ENCODE peak calls at places on chromosomes 16 and 17, in six cellular contexts. G is GM12865, W is stomach, L is cardiac muscle cell, P is B cell, T is RWPE1. Q is an unnamed sample.

GRCh38 chr17:59844884-59845594 is 47.7 kb downstream of the TUBD1 start:
- DNase-seq in G (peak), W (no peak), L (peak), P (no peak), T (no peak), Q (no peak)

GRCh38 chr16:18932243-18932997 is 6.2 kb upstream of the SMG1 start:
- DNase-seq in G (no peak), W (no peak), L (peak), P (no peak), T (no peak), Q (no peak)

GRCh38 chr17:57899822-57900221 is 50.0 kb upstream of the MRPS23 start:
- DNase-seq in G (peak), W (peak), L (no peak), P (no peak), T (no peak), Q (no peak)

GRCh38 chr17:47995241-47995935 is 24.5 kb downstream of the CDK5RAP3 start:
- DNase-seq in G (no peak), W (no peak), L (no peak), P (no peak), T (no peak), Q (no peak)

GRCh38 chr16:66988197-66988788 is at the start of gene CES4A:
- DNase-seq in G (peak), W (no peak), L (peak), P (no peak), T (peak), Q (no peak)

GRCh38 chr17:21358682-21359482 is 17.3 kb upstream of the KCNJ12 start:
- DNase-seq in G (no peak), W (peak), L (no peak), P (no peak), T (no peak), Q (no peak)

GRCh38 chr17:46943511-46944393 is 20.8 kb downstream of the GOSR2 start:
- DNase-seq in G (no peak), W (no peak), L (peak), P (no peak), T (no peak), Q (no peak)

GRCh38 chr17:74149597-74150427 is 53.7 kb upstream of the RPL38 start:
- DNase-seq in G (no peak), W (no peak), L (no peak), P (no peak), T (no peak), Q (no peak)

GRCh38 chr16:10579965-10580918 is at the start of gene EMP2:
- DNase-seq in G (peak), W (peak), L (peak), P (peak), T (peak), Q (no peak)
- TF ChIP-seq CTCF in G (peak), W (peak), L (peak), P (peak), T (peak), Q (no peak)

GRCh38 chr17:38418069-38418692 is 10.1 kb upstream of the ARHGAP23 start:
- DNase-seq in G (no peak), W (no peak), L (no peak), P (peak), T (no peak), Q (no peak)
- TF ChIP-seq CTCF in G (no peak), W (no peak), L (no peak), P (no peak), T (no peak), Q (no peak)

GRCh38 chr17:19650826-19651225 is 2.3 kb downstream of the ALDH3A2 start:
- DNase-seq in G (no peak), W (no peak), L (no peak), P (no peak), T (no peak), Q (no peak)

GRCh38 chr17:19646788-19647696 is 1.5 kb upstream of the ALDH3A2 start:
- DNase-seq in G (no peak), W (no peak), L (peak), P (no peak), T (no peak), Q (no peak)

GRCh38 chr17:19647697-19648474 is 665 bp upstream of the ALDH3A2 start:
- DNase-seq in G (peak), W (peak), L (peak), P (peak), T (peak), Q (peak)

GRCh38 chr17:19651461-19652238 is 3.1 kb downstream of the ALDH3A2 start:
- DNase-seq in G (no peak), W (no peak), L (no peak), P (no peak), T (no peak), Q (no peak)

DNA sequence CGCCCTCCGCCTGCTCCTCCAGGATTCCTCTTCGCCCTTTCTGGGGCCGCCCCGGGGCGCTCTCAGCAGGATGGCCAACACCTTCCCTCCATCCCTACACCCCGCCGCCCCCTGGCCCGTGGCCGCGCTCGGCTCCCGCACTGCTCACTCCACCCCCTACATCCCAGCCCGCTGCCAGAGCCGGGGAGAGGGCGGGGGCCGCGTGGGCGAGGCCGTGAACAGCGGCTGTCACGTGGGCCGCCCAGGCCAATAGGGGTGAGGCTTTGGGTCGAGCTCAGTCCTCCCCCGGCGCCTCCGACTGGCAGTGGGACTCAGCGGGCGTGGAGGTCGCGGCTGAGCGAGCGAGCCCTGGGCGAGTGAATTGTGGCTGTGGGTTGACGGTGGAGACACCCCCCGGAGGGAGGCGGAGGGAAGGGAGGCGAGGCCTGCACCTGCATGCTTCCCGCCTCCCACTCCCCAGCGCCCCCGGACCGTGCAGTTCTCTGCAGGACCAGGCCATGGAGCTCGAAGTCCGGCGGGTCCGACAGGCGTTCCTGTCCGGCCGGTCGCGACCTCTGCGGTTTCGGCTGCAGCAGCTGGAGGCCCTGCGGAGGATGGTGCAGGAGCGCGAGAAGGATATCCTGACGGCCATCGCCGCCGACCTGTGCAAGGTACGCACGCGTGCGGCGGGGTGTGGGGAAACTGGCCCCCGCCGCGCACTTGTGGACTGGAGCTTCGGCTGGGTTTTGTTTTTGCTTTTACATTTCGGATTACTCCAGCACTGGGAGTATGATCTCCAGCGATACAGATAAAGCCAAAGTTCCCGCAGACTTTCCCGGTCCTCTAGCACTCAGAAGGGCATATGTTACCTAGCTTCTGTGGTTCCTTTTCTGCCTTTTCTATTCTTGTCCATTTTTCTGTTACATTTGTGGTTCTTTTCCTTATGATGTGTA is at the start of gene ALDH3A2:
- DNase-seq in G (peak), W (peak), L (peak), P (peak), T (peak), Q (peak)
- TF ChIP-seq CTCF in G (no peak), W (peak), L (peak), P (no peak), T (no peak), Q (no peak)

DNA sequence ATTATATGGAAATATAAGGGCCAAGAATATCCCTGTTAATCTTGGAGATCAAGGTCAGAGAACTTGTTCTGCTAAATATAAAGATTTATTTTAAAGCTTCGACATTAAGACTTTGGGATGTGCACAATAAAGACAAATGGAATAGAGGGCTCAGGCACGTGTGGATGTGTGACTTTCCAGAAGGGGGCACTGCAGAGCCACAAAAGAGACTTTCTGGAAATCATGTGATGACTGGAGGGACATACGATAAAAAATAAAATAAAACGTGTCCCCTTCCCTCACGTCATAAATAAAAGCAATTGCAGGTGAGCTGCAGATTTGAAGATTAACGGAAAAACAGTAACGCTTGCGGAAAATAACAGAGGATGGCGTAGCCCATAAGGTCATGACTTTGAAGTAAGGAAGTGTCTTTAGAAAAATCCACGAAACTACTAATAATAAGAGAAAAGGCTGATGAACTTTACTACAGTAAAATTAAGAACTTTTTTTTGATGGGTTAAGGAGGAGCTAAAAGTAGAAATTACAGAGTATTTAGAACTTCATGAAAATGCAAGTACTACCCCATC is 9.4 kb upstream of the ENGASE start:
- DNase-seq in G (peak), W (peak), L (peak), P (no peak), T (no peak), Q (no peak)
- TF ChIP-seq CTCF in G (peak), W (peak), L (peak), P (peak), T (no peak), Q (peak)

GRCh38 chr17:28849281-28849680 is 5.5 kb upstream of the ERAL1 start:
- DNase-seq in G (no peak), W (no peak), L (no peak), P (no peak), T (no peak), Q (no peak)
- TF ChIP-seq CTCF in G (no peak), W (no peak), L (peak), P (no peak), T (no peak), Q (no peak)

DNA sequence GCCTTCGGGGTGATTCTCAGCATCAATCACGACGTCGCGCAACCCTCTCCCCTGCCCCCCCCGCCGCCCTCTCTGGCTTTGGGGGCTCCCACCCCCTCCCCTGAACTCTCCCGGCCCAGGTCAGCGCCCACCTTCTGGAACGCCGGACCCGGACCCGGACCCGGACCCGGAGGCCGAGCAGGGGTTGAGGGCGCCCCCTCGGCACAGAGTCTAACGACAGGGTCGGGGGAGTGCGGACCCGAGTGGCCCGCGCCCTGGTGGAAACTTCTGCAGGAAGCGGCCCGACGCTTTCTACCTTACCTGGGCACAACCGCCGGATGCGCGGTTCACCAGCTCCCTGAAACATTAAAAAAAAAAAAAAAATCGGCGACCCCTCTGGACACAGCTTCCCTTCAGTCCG is 16.2 kb downstream of the SALL1 start:
- DNase-seq in G (no peak), W (no peak), L (no peak), P (no peak), T (no peak), Q (no peak)
- TF ChIP-seq CTCF in G (no peak), W (no peak), L (no peak), P (no peak), T (no peak), Q (no peak)

Q was measured in natural killer cell.